ENCODE peak calls at places on chromosomes 13 and 19, in seven cellular contexts. K is OCI-LY7, F is PC-3, Z is neural progenitor cell, M is SK-N-SH, J is GM23248, H is GM23338. D is an unnamed sample.

GRCh38 chr13:36432106-36432544 is at the start of gene CCNA1:
- DNase-seq in K (no peak), F (peak; percentile 46), Z (peak; percentile 92), M (peak; percentile 83), J (peak; percentile 21), H (peak; percentile 97), D (no peak)

GRCh38 chr13:54337526-54337925 is 1308.9 kb downstream of the OLFM4 start:
- DNase-seq in K (no peak), F (no peak), Z (no peak), M (no peak), J (no peak), H (no peak), D (no peak)

GRCh38 chr13:64529874-64530485 is 2700.2 kb downstream of the PCDH9 start:
- DNase-seq in K (peak; percentile 17), F (peak; percentile 30), Z (peak; percentile 20), M (peak; percentile 14), J (peak; percentile 41), H (peak; percentile 73), D (no peak)

GRCh38 chr13:48334534-48335127 is 31.1 kb downstream of the RB1 start:
- DNase-seq in K (peak; percentile 65), F (peak; percentile 49), Z (peak; percentile 31), M (peak; percentile 15), J (peak; percentile 59), H (peak; percentile 45), D (peak; percentile 45)

GRCh38 chr13:109672545-109672944 is 113.8 kb downstream of the IRS2 start:
- DNase-seq in K (no peak), F (no peak), Z (peak; percentile 80), M (no peak), J (no peak), H (no peak), D (no peak)

GRCh38 chr13:96532804-96533203 is 442.9 kb downstream of the HS6ST3 start:
- DNase-seq in K (no peak), F (no peak), Z (no peak), M (no peak), J (no peak), H (no peak), D (no peak)

GRCh38 chr13:40408602-40409001 is 257.8 kb downstream of the FOXO1 start:
- DNase-seq in K (no peak), F (peak; percentile 87), Z (no peak), M (no peak), J (peak; percentile 43), H (no peak), D (no peak)

GRCh38 chr19:5455367-5456129 is at the start of gene ZNRF4:
- DNase-seq in K (no peak), F (no peak), Z (no peak), M (no peak), J (no peak), H (no peak), D (no peak)

GRCh38 chr13:99686157-99686572 is 184.9 kb downstream of the TM9SF2 start:
- DNase-seq in K (no peak), F (no peak), Z (peak; percentile 30), M (peak; percentile 66), J (peak; percentile 33), H (peak; percentile 52), D (no peak)

GRCh38 chr13:36519432-36519831 is 87.1 kb downstream of the CCNA1 start:
- DNase-seq in K (no peak), F (no peak), Z (no peak), M (no peak), J (no peak), H (peak; percentile 30), D (no peak)

GRCh38 chr19:49408816-49409440 is 14.3 kb downstream of the PTH2 start:
- DNase-seq in K (peak; percentile 44), F (no peak), Z (no peak), M (no peak), J (no peak), H (no peak), D (no peak)

GRCh38 chr13:98778749-98779148 is 26.3 kb upstream of the SLC15A1 start:
- DNase-seq in K (no peak), F (peak; percentile 22), Z (no peak), M (no peak), J (no peak), H (no peak), D (no peak)

DNA sequence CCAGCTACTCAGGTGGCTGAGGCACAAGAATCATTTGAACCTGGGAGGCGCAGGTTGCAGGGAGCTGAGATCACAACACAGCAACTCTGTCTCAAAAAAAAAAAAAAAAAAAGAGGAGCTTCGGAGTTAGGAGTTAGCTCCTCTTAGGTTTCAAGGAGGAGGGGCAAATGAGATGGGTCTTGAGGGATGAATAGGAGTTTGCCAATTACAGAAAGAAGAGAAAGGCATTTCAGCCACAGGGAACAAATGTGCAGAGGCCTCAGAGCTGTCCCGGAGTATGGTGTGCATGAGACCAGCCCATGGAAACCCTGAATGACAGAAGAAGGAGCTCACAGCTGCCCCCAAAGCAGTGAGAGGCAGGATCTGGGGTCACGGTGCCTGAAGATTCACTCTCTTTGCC is 24.6 kb downstream of the TLE2 start:
- DNase-seq in K (no peak), F (no peak), Z (no peak), M (no peak), J (no peak), H (no peak), D (no peak)
- H3K36me3 ChIP-seq in K (no peaks in the 10 kb centered on the region), F (no peaks in the 10 kb centered on the region), Z (no peaks in the 10 kb centered on the region), M (no peaks in the 10 kb centered on the region), J (no peaks in the 10 kb centered on the region), H (no peaks in the 10 kb centered on the region), D (no peaks in the 10 kb centered on the region)

GRCh38 chr19:18518639-18519038 is 3.2 kb downstream of the ELL start:
- DNase-seq in K (no peak), F (no peak), Z (no peak), M (no peak), J (no peak), H (no peak), D (no peak)

GRCh38 chr19:18520848-18521691 is 800 bp downstream of the ELL start:
- DNase-seq in K (peak; percentile 69), F (no peak), Z (peak; percentile 58), M (no peak), J (peak; percentile 63), H (peak; percentile 38), D (peak; percentile 78)

GRCh38 chr19:18522124-18522861 is 423 bp upstream of the ELL start:
- DNase-seq in K (peak; percentile 100), F (peak; percentile 100), Z (peak; percentile 100), M (peak; percentile 96), J (peak; percentile 100), H (peak; percentile 100), D (peak; percentile 100)

GRCh38 chr19:18521692-18522123 is at the start of gene ELL:
- DNase-seq in K (no peak), F (no peak), Z (no peak), M (no peak), J (no peak), H (no peak), D (no peak)

GRCh38 chr19:18519962-18520847 is 1.7 kb downstream of the ELL start:
- DNase-seq in K (peak; percentile 79), F (peak; percentile 90), Z (peak; percentile 80), M (peak; percentile 62), J (peak; percentile 89), H (peak; percentile 85), D (peak; percentile 83)
- TF ChIP-seq EZH2phosphoT487 in K (no peak), F (no peak), Z (no peak), M (no peak), J (no peak), H (no peak), D (no peak)

GRCh38 chr19:4033028-4033956 is 25.8 kb downstream of the PIAS4 start:
- DNase-seq in K (no peak), F (no peak), Z (no peak), M (no peak), J (no peak), H (no peak), D (no peak)
- H3K36me3 ChIP-seq in K (peaks cover 56% of the 10 kb centered on the region), F (peaks cover 10% of the 10 kb centered on the region), Z (no peaks in the 10 kb centered on the region), M (peaks cover 5% of the 10 kb centered on the region), J (no peaks in the 10 kb centered on the region), H (no peaks in the 10 kb centered on the region), D (no peaks in the 10 kb centered on the region)

GRCh38 chr19:29806098-29806866 is 5.5 kb upstream of the CCNE1 start:
- DNase-seq in K (no peak), F (no peak), Z (peak; percentile 40), M (peak; percentile 67), J (peak; percentile 28), H (peak; percentile 58), D (no peak)
- TF ChIP-seq EZH2phosphoT487 in K (no peak), F (no peak), Z (no peak), M (no peak), J (no peak), H (no peak), D (no peak)

GRCh38 chr19:10372698-10373097 is 7.7 kb downstream of the TYK2 start:
- DNase-seq in K (no peak), F (no peak), Z (no peak), M (no peak), J (no peak), H (no peak), D (no peak)
- H3K36me3 ChIP-seq in K (peaks cover 56% of the 10 kb centered on the region), F (peaks cover 29% of the 10 kb centered on the region), Z (no peaks in the 10 kb centered on the region), M (peaks cover 18% of the 10 kb centered on the region), J (peaks cover 5% of the 10 kb centered on the region), H (no peaks in the 10 kb centered on the region), D (no peaks in the 10 kb centered on the region)

DNA sequence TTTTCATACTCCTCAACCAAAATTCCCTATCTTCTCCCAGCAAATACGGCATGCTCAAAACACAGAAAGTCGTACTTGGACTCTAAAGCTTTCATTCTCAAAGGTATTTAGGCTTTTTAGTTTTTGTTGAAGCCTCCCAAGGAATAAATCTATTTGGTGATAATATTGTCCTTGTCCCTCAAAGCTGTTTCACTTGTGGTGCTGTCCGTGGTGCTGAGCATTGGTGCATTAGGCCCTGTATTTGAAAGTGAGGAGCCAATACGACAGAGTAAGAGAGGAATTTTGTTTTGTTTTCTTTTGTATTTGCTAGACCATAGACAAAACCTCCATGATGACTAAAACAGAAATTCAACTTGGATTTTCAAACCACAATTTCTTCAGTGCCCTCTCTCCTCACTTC is 3.2 kb upstream of the LGALS13 start:
- DNase-seq in K (peak; percentile 16), F (peak; percentile 24), Z (peak; percentile 77), M (no peak), J (peak; percentile 51), H (peak; percentile 69), D (peak; percentile 45)
- TF ChIP-seq EZH2phosphoT487 in K (no peak), F (no peak), Z (no peak), M (no peak), J (no peak), H (no peak), D (no peak)

DNA sequence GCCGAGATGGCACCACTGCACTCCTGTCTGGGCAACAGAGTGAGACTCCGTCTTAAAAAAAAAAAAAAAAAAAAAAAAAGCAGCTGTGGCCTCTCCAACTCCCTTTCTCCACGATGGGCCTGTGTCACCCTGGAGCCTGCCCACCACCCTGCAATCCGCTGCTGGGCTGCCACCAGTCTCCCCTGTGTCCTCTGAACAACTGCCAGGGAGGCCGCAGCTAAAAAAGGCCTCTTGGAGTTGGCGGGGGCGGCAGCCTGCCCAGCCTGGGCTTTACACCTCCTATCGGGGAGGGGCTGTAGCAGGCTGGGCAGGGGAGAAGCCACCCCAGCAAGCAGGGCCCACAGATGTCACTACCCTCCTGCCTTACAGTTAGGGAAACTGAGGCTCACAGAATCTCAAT is 3.5 kb downstream of the CDC37 start:
- DNase-seq in K (no peak), F (no peak), Z (no peak), M (no peak), J (no peak), H (no peak), D (no peak)
- H3K36me3 ChIP-seq in K (peaks cover 67% of the 10 kb centered on the region), F (peaks cover 32% of the 10 kb centered on the region), Z (no peaks in the 10 kb centered on the region), M (peaks cover 21% of the 10 kb centered on the region), J (peaks cover 6% of the 10 kb centered on the region), H (peaks cover 4% of the 10 kb centered on the region), D (no peaks in the 10 kb centered on the region)

GRCh38 chr19:1746401-1747284 is 6.7 kb upstream of the ONECUT3 start:
- DNase-seq in K (no peak), F (peak; percentile 68), Z (no peak), M (no peak), J (peak; percentile 60), H (no peak), D (no peak)
- TF ChIP-seq EZH2phosphoT487 in K (no peak), F (no peak), Z (peak; percentile 82), M (no peak), J (no peak), H (no peak), D (no peak)

D was measured in MM.1S.